ENCODE peak calls at places on chromosome 1, in eight cellular contexts. X is psoas muscle; Q is lower lobe of right lung; W is pancreas; Y is NCI-H1105 treated with DMSO at 0.1 percent for 48 hours; N is suprapubic skin; G is activated CD4-positive, alpha-beta T cell treated with anti-CD3 and anti-CD28 coated beads, Interleukin-2, amount 50 U/mL, for 48 hours; D is activated T-helper 1 cell treated with anti-CD3 and anti-CD28 coated beads, Interleukin-2, amount 50 U/mL, for 16 hours. I is an unnamed sample.

GRCh38 chr1:202133989-202134388 is 10.5 kb downstream of the ARL8A start:
- DNase-seq in X (no peak), Q (no peak), W (no peak), Y (no peak), N (no peak), G (no peak), D (no peak), I (peak; percentile 41)

GRCh38 chr1:6037338-6037762 is 8.3 kb upstream of the KCNAB2 start:
- DNase-seq in X (no peak), Q (no peak), W (no peak), Y (no peak), N (no peak), G (no peak), D (no peak), I (no peak)

GRCh38 chr1:180542113-180542512 is 16.7 kb upstream of the OVAAL start:
- DNase-seq in X (no peak), Q (no peak), W (no peak), Y (no peak), N (no peak), G (no peak), D (no peak), I (no peak)

GRCh38 chr1:116168277-116169032 is 57.3 kb downstream of the MAB21L3 start:
- DNase-seq in X (peak; percentile 92), Q (peak; percentile 91), W (peak; percentile 82), Y (no peak), N (peak; percentile 91), G (peak; percentile 89), D (peak; percentile 74), I (peak; percentile 94)

GRCh38 chr1:66535149-66535548 is 1.2 kb downstream of the SGIP1 start:
- DNase-seq in X (no peak), Q (no peak), W (no peak), Y (no peak), N (no peak), G (no peak), D (no peak), I (no peak)

GRCh38 chr1:151347523-151348246 is 633 bp upstream of the RFX5 start:
- DNase-seq in X (no peak), Q (no peak), W (no peak), Y (no peak), N (no peak), G (no peak), D (no peak), I (no peak)

GRCh38 chr1:201310986-201311355 is 27.7 kb downstream of the PKP1 start:
- DNase-seq in X (no peak), Q (peak; percentile 32), W (peak; percentile 32), Y (peak; percentile 95), N (no peak), G (no peak), D (no peak), I (no peak)

GRCh38 chr1:156356875-156357534 is 12.0 kb upstream of the RHBG start:
- DNase-seq in X (no peak), Q (peak; percentile 70), W (peak; percentile 77), Y (peak; percentile 89), N (no peak), G (peak; percentile 62), D (peak; percentile 48), I (peak; percentile 90)

I was measured in kidney.